ENCODE peak calls at places on chromosome 11, in ten cellular contexts. One of them, this sample, is unnamed.

GRCh38 chr11:61996933-61997332 is 29.5 kb upstream of the FTH1 start:
- DNase-seq in nephron progenitor cell: no peak
- DNase-seq in dorsolateral prefrontal cortex: peak; percentile 78
- DNase-seq in psoas muscle: no peak
- DNase-seq in endothelial cell of umbilical vein: no peak
- DNase-seq in tibial nerve: no peak
- DNase-seq in upper lobe of left lung: no peak
- DNase-seq in brain microvascular endothelial cell: no peak
- DNase-seq in GM12878: no peak
- DNase-seq in fibroblast of mammary gland: no peak
- DNase-seq in this sample: peak; percentile 15

GRCh38 chr11:32870676-32871075 is 21.9 kb upstream of the QSER1 start:
- DNase-seq in nephron progenitor cell: peak; percentile 21
- DNase-seq in dorsolateral prefrontal cortex: no peak
- DNase-seq in psoas muscle: no peak
- DNase-seq in endothelial cell of umbilical vein: no peak
- DNase-seq in tibial nerve: no peak
- DNase-seq in upper lobe of left lung: no peak
- DNase-seq in brain microvascular endothelial cell: no peak
- DNase-seq in GM12878: no peak
- DNase-seq in fibroblast of mammary gland: no peak
- DNase-seq in this sample: peak; percentile 27

GRCh38 chr11:5705688-5706087 is 16.1 kb downstream of the TRIM22 start:
- DNase-seq in nephron progenitor cell: no peak
- DNase-seq in dorsolateral prefrontal cortex: no peak
- DNase-seq in psoas muscle: no peak
- DNase-seq in endothelial cell of umbilical vein: no peak
- DNase-seq in tibial nerve: no peak
- DNase-seq in upper lobe of left lung: no peak
- DNase-seq in brain microvascular endothelial cell: no peak
- DNase-seq in GM12878: no peak
- DNase-seq in fibroblast of mammary gland: peak; percentile 24
- DNase-seq in this sample: no peak

GRCh38 chr11:97537407-97538150 is 1147.8 kb downstream of the JRKL start:
- DNase-seq in nephron progenitor cell: peak; percentile 2
- DNase-seq in dorsolateral prefrontal cortex: no peak
- DNase-seq in psoas muscle: no peak
- DNase-seq in endothelial cell of umbilical vein: no peak
- DNase-seq in tibial nerve: no peak
- DNase-seq in upper lobe of left lung: peak; percentile 41
- DNase-seq in brain microvascular endothelial cell: no peak
- DNase-seq in GM12878: no peak
- DNase-seq in fibroblast of mammary gland: no peak
- DNase-seq in this sample: no peak

GRCh38 chr11:129374081-129374992 is 1.3 kb upstream of the BARX2 start:
- DNase-seq in nephron progenitor cell: peak; percentile 42
- DNase-seq in dorsolateral prefrontal cortex: no peak
- DNase-seq in psoas muscle: no peak
- DNase-seq in endothelial cell of umbilical vein: no peak
- DNase-seq in tibial nerve: no peak
- DNase-seq in upper lobe of left lung: peak; percentile 54
- DNase-seq in brain microvascular endothelial cell: no peak
- DNase-seq in GM12878: no peak
- DNase-seq in fibroblast of mammary gland: no peak
- DNase-seq in this sample: peak; percentile 32

GRCh38 chr11:79335681-79336080 is 105.1 kb downstream of the TENM4 start:
- DNase-seq in nephron progenitor cell: no peak
- DNase-seq in dorsolateral prefrontal cortex: no peak
- DNase-seq in psoas muscle: no peak
- DNase-seq in endothelial cell of umbilical vein: no peak
- DNase-seq in tibial nerve: no peak
- DNase-seq in upper lobe of left lung: no peak
- DNase-seq in brain microvascular endothelial cell: no peak
- DNase-seq in GM12878: no peak
- DNase-seq in fibroblast of mammary gland: no peak
- DNase-seq in this sample: no peak

GRCh38 chr11:32437406-32438345 is 2.3 kb upstream of the WT1 start:
- DNase-seq in nephron progenitor cell: peak; percentile 61
- DNase-seq in dorsolateral prefrontal cortex: no peak
- DNase-seq in psoas muscle: no peak
- DNase-seq in endothelial cell of umbilical vein: no peak
- DNase-seq in tibial nerve: no peak
- DNase-seq in upper lobe of left lung: peak; percentile 31
- DNase-seq in brain microvascular endothelial cell: no peak
- DNase-seq in GM12878: no peak
- DNase-seq in fibroblast of mammary gland: no peak
- DNase-seq in this sample: no peak

GRCh38 chr11:19607656-19608360 is 104.8 kb upstream of the NAV2 start:
- DNase-seq in nephron progenitor cell: no peak
- DNase-seq in dorsolateral prefrontal cortex: no peak
- DNase-seq in psoas muscle: no peak
- DNase-seq in endothelial cell of umbilical vein: no peak
- DNase-seq in tibial nerve: no peak
- DNase-seq in upper lobe of left lung: no peak
- DNase-seq in brain microvascular endothelial cell: no peak
- DNase-seq in GM12878: no peak
- DNase-seq in fibroblast of mammary gland: no peak
- DNase-seq in this sample: no peak

GRCh38 chr11:86377972-86378371 is 3.3 kb downstream of the CCDC81 start:
- DNase-seq in nephron progenitor cell: no peak
- DNase-seq in dorsolateral prefrontal cortex: no peak
- DNase-seq in psoas muscle: no peak
- DNase-seq in endothelial cell of umbilical vein: no peak
- DNase-seq in tibial nerve: no peak
- DNase-seq in upper lobe of left lung: no peak
- DNase-seq in brain microvascular endothelial cell: no peak
- DNase-seq in GM12878: no peak
- DNase-seq in fibroblast of mammary gland: no peak
- DNase-seq in this sample: no peak

GRCh38 chr11:23494981-23495380 is 634.7 kb upstream of the CCDC179 start:
- DNase-seq in nephron progenitor cell: no peak
- DNase-seq in dorsolateral prefrontal cortex: no peak
- DNase-seq in psoas muscle: no peak
- DNase-seq in endothelial cell of umbilical vein: no peak
- DNase-seq in tibial nerve: no peak
- DNase-seq in upper lobe of left lung: no peak
- DNase-seq in brain microvascular endothelial cell: no peak
- DNase-seq in GM12878: no peak
- DNase-seq in fibroblast of mammary gland: no peak
- DNase-seq in this sample: no peak

GRCh38 chr11:88651556-88651955 is 314.0 kb upstream of the CTSC start:
- DNase-seq in nephron progenitor cell: no peak
- DNase-seq in dorsolateral prefrontal cortex: no peak
- DNase-seq in psoas muscle: no peak
- DNase-seq in endothelial cell of umbilical vein: no peak
- DNase-seq in tibial nerve: no peak
- DNase-seq in upper lobe of left lung: no peak
- DNase-seq in brain microvascular endothelial cell: no peak
- DNase-seq in GM12878: no peak
- DNase-seq in fibroblast of mammary gland: peak; percentile 40
- DNase-seq in this sample: no peak

GRCh38 chr11:88421530-88421929 is 84.0 kb upstream of the CTSC start:
- DNase-seq in nephron progenitor cell: no peak
- DNase-seq in dorsolateral prefrontal cortex: peak; percentile 26
- DNase-seq in psoas muscle: no peak
- DNase-seq in endothelial cell of umbilical vein: no peak
- DNase-seq in tibial nerve: no peak
- DNase-seq in upper lobe of left lung: no peak
- DNase-seq in brain microvascular endothelial cell: peak; percentile 23
- DNase-seq in GM12878: peak; percentile 31
- DNase-seq in fibroblast of mammary gland: peak; percentile 68
- DNase-seq in this sample: peak; percentile 44

GRCh38 chr11:57349491-57350274 is 11.5 kb downstream of the P2RX3 start:
- DNase-seq in nephron progenitor cell: peak; percentile 92
- DNase-seq in dorsolateral prefrontal cortex: peak; percentile 52
- DNase-seq in psoas muscle: peak; percentile 84
- DNase-seq in endothelial cell of umbilical vein: peak; percentile 41
- DNase-seq in tibial nerve: peak; percentile 74
- DNase-seq in upper lobe of left lung: peak; percentile 94
- DNase-seq in brain microvascular endothelial cell: no peak
- DNase-seq in GM12878: no peak
- DNase-seq in fibroblast of mammary gland: peak; percentile 33
- DNase-seq in this sample: peak; percentile 85

GRCh38 chr11:72598901-72599300 is 75.3 kb downstream of the PDE2A start:
- DNase-seq in nephron progenitor cell: peak; percentile 59
- DNase-seq in dorsolateral prefrontal cortex: peak; percentile 48
- DNase-seq in psoas muscle: peak; percentile 70
- DNase-seq in endothelial cell of umbilical vein: peak; percentile 44
- DNase-seq in tibial nerve: peak; percentile 45
- DNase-seq in upper lobe of left lung: no peak
- DNase-seq in brain microvascular endothelial cell: peak; percentile 27
- DNase-seq in GM12878: no peak
- DNase-seq in fibroblast of mammary gland: peak; percentile 41
- DNase-seq in this sample: no peak

GRCh38 chr11:106581399-106581798 is 436.9 kb downstream of the GUCY1A2 start:
- DNase-seq in nephron progenitor cell: no peak
- DNase-seq in dorsolateral prefrontal cortex: no peak
- DNase-seq in psoas muscle: no peak
- DNase-seq in endothelial cell of umbilical vein: no peak
- DNase-seq in tibial nerve: no peak
- DNase-seq in upper lobe of left lung: no peak
- DNase-seq in brain microvascular endothelial cell: no peak
- DNase-seq in GM12878: no peak
- DNase-seq in fibroblast of mammary gland: no peak
- DNase-seq in this sample: no peak

GRCh38 chr11:106585061-106585460 is 433.2 kb downstream of the GUCY1A2 start:
- DNase-seq in nephron progenitor cell: no peak
- DNase-seq in dorsolateral prefrontal cortex: no peak
- DNase-seq in psoas muscle: no peak
- DNase-seq in endothelial cell of umbilical vein: no peak
- DNase-seq in tibial nerve: no peak
- DNase-seq in upper lobe of left lung: no peak
- DNase-seq in brain microvascular endothelial cell: peak; percentile 45
- DNase-seq in GM12878: no peak
- DNase-seq in fibroblast of mammary gland: peak; percentile 59
- DNase-seq in this sample: no peak
- TF ChIP-seq CTCF in nephron progenitor cell: no peak
- TF ChIP-seq CTCF in dorsolateral prefrontal cortex: no peak
- TF ChIP-seq CTCF in psoas muscle: no peak
- TF ChIP-seq CTCF in endothelial cell of umbilical vein: peak; percentile 7
- TF ChIP-seq CTCF in tibial nerve: no peak
- TF ChIP-seq CTCF in upper lobe of left lung: peak; percentile 8
- TF ChIP-seq CTCF in brain microvascular endothelial cell: peak; percentile 67
- TF ChIP-seq CTCF in GM12878: peak; percentile 8
- TF ChIP-seq CTCF in fibroblast of mammary gland: peak; percentile 52
- TF ChIP-seq CTCF in this sample: no peak

GRCh38 chr11:27716850-27717249 is 16.6 kb upstream of the BDNF start:
- DNase-seq in nephron progenitor cell: no peak
- DNase-seq in dorsolateral prefrontal cortex: no peak
- DNase-seq in psoas muscle: no peak
- DNase-seq in endothelial cell of umbilical vein: no peak
- DNase-seq in tibial nerve: no peak
- DNase-seq in upper lobe of left lung: no peak
- DNase-seq in brain microvascular endothelial cell: no peak
- DNase-seq in GM12878: no peak
- DNase-seq in fibroblast of mammary gland: peak; percentile 25
- DNase-seq in this sample: no peak
- TF ChIP-seq CTCF in nephron progenitor cell: no peak
- TF ChIP-seq CTCF in dorsolateral prefrontal cortex: no peak
- TF ChIP-seq CTCF in psoas muscle: no peak
- TF ChIP-seq CTCF in endothelial cell of umbilical vein: no peak
- TF ChIP-seq CTCF in tibial nerve: no peak
- TF ChIP-seq CTCF in upper lobe of left lung: no peak
- TF ChIP-seq CTCF in brain microvascular endothelial cell: peak; percentile 38
- TF ChIP-seq CTCF in GM12878: no peak
- TF ChIP-seq CTCF in fibroblast of mammary gland: peak; percentile 22
- TF ChIP-seq CTCF in this sample: no peak

DNA sequence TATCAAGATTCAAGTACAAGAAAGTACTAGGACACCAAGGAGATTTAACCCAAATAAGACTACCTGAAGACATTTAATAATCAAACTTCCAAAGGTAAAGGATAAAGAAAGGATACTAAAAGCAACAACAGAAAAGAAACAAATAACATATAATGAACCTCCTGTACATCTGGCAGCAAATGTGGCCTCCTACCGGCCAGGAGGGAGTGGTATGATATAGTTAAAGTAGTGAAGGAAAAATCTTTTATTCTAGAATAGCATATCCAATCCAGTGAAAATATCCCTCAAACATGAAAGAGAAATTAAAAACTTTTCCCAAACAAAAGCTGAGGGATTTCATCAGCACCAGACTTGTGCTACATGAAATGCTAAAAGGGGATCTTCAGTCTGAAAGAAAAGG is 104.7 kb upstream of the GUCY1A2 start:
- DNase-seq in nephron progenitor cell: no peak
- DNase-seq in dorsolateral prefrontal cortex: no peak
- DNase-seq in psoas muscle: no peak
- DNase-seq in endothelial cell of umbilical vein: no peak
- DNase-seq in tibial nerve: no peak
- DNase-seq in upper lobe of left lung: no peak
- DNase-seq in brain microvascular endothelial cell: no peak
- DNase-seq in GM12878: no peak
- DNase-seq in fibroblast of mammary gland: no peak
- DNase-seq in this sample: no peak
- TF ChIP-seq CTCF in nephron progenitor cell: no peak
- TF ChIP-seq CTCF in dorsolateral prefrontal cortex: no peak
- TF ChIP-seq CTCF in psoas muscle: no peak
- TF ChIP-seq CTCF in endothelial cell of umbilical vein: no peak
- TF ChIP-seq CTCF in tibial nerve: no peak
- TF ChIP-seq CTCF in upper lobe of left lung: no peak
- TF ChIP-seq CTCF in brain microvascular endothelial cell: peak; percentile 39
- TF ChIP-seq CTCF in GM12878: no peak
- TF ChIP-seq CTCF in fibroblast of mammary gland: peak; percentile 6
- TF ChIP-seq CTCF in this sample: no peak

GRCh38 chr11:17934194-17934593 is 78.7 kb downstream of the SERGEF start:
- DNase-seq in nephron progenitor cell: no peak
- DNase-seq in dorsolateral prefrontal cortex: no peak
- DNase-seq in psoas muscle: no peak
- DNase-seq in endothelial cell of umbilical vein: no peak
- DNase-seq in tibial nerve: no peak
- DNase-seq in upper lobe of left lung: no peak
- DNase-seq in brain microvascular endothelial cell: no peak
- DNase-seq in GM12878: no peak
- DNase-seq in fibroblast of mammary gland: no peak
- DNase-seq in this sample: no peak

GRCh38 chr11:17930544-17931144 is 82.2 kb downstream of the SERGEF start:
- DNase-seq in nephron progenitor cell: no peak
- DNase-seq in dorsolateral prefrontal cortex: no peak
- DNase-seq in psoas muscle: no peak
- DNase-seq in endothelial cell of umbilical vein: no peak
- DNase-seq in tibial nerve: no peak
- DNase-seq in upper lobe of left lung: no peak
- DNase-seq in brain microvascular endothelial cell: no peak
- DNase-seq in GM12878: no peak
- DNase-seq in fibroblast of mammary gland: no peak
- DNase-seq in this sample: no peak

GRCh38 chr11:17933710-17934109 is 79.1 kb downstream of the SERGEF start:
- DNase-seq in nephron progenitor cell: no peak
- DNase-seq in dorsolateral prefrontal cortex: no peak
- DNase-seq in psoas muscle: no peak
- DNase-seq in endothelial cell of umbilical vein: no peak
- DNase-seq in tibial nerve: no peak
- DNase-seq in upper lobe of left lung: no peak
- DNase-seq in brain microvascular endothelial cell: no peak
- DNase-seq in GM12878: no peak
- DNase-seq in fibroblast of mammary gland: no peak
- DNase-seq in this sample: no peak

GRCh38 chr11:17931595-17931994 is 81.3 kb downstream of the SERGEF start:
- DNase-seq in nephron progenitor cell: no peak
- DNase-seq in dorsolateral prefrontal cortex: no peak
- DNase-seq in psoas muscle: no peak
- DNase-seq in endothelial cell of umbilical vein: no peak
- DNase-seq in tibial nerve: no peak
- DNase-seq in upper lobe of left lung: no peak
- DNase-seq in brain microvascular endothelial cell: no peak
- DNase-seq in GM12878: no peak
- DNase-seq in fibroblast of mammary gland: peak; percentile 17
- DNase-seq in this sample: no peak

GRCh38 chr11:17932472-17932871 is 80.4 kb downstream of the SERGEF start:
- DNase-seq in nephron progenitor cell: no peak
- DNase-seq in dorsolateral prefrontal cortex: no peak
- DNase-seq in psoas muscle: no peak
- DNase-seq in endothelial cell of umbilical vein: no peak
- DNase-seq in tibial nerve: no peak
- DNase-seq in upper lobe of left lung: no peak
- DNase-seq in brain microvascular endothelial cell: no peak
- DNase-seq in GM12878: no peak
- DNase-seq in fibroblast of mammary gland: no peak
- DNase-seq in this sample: no peak
- TF ChIP-seq CTCF in nephron progenitor cell: no peak
- TF ChIP-seq CTCF in dorsolateral prefrontal cortex: no peak
- TF ChIP-seq CTCF in psoas muscle: no peak
- TF ChIP-seq CTCF in endothelial cell of umbilical vein: no peak
- TF ChIP-seq CTCF in tibial nerve: no peak
- TF ChIP-seq CTCF in upper lobe of left lung: no peak
- TF ChIP-seq CTCF in brain microvascular endothelial cell: peak; percentile 29
- TF ChIP-seq CTCF in GM12878: no peak
- TF ChIP-seq CTCF in fibroblast of mammary gland: peak; percentile 22
- TF ChIP-seq CTCF in this sample: no peak